ENCODE peak calls at places on chromosomes 2 and 18, in nine cellular contexts. X, D, T, W, C, A, G, U and Y are unnamed samples.

GRCh38 chr18:77096936-77097886 is 35.4 kb downstream of the MBP start:
- DNase-seq in X (no peak), D (no peak), T (no peak), W (peak), C (no peak), A (no peak), G (no peak), U (no peak), Y (no peak)

GRCh38 chr2:37911296-37911888 is 13.7 kb upstream of the RMDN2 start:
- DNase-seq in X (no peak), D (no peak), T (no peak), W (no peak), C (no peak), A (peak), G (no peak), U (no peak), Y (no peak)

GRCh38 chr2:9753665-9754531 is 89.4 kb upstream of the TAF1B start:
- DNase-seq in X (no peak), D (no peak), T (no peak), W (no peak), C (no peak), A (no peak), G (no peak), U (no peak), Y (no peak)

GRCh38 chr2:127647242-127648190 is 1.6 kb downstream of the GPR17 start:
- DNase-seq in X (peak), D (no peak), T (peak), W (no peak), C (no peak), A (no peak), G (no peak), U (no peak), Y (no peak)

GRCh38 chr2:16525265-16525887 is 140.3 kb downstream of the CYRIA start:
- DNase-seq in X (no peak), D (no peak), T (no peak), W (no peak), C (no peak), A (no peak), G (peak), U (peak), Y (no peak)

GRCh38 chr2:239253705-239254104 is 147.1 kb downstream of the HDAC4 start:
- DNase-seq in X (no peak), D (no peak), T (no peak), W (peak), C (no peak), A (no peak), G (no peak), U (no peak), Y (no peak)

GRCh38 chr18:46226461-46226860 is 122.3 kb downstream of the HAUS1 start:
- DNase-seq in X (no peak), D (no peak), T (no peak), W (no peak), C (no peak), A (no peak), G (peak), U (no peak), Y (no peak)

GRCh38 chr2:127195140-127196074 is 24.7 kb downstream of the CYP27C1 start:
- DNase-seq in X (no peak), D (no peak), T (no peak), W (peak), C (no peak), A (no peak), G (no peak), U (no peak), Y (no peak)

GRCh38 chr18:78563110-78563509 is 416.5 kb upstream of the SALL3 start:
- DNase-seq in X (no peak), D (no peak), T (no peak), W (no peak), C (no peak), A (no peak), G (no peak), U (no peak), Y (no peak)

GRCh38 chr2:153287109-153287801 is 191.3 kb downstream of the RPRM start:
- DNase-seq in X (no peak), D (no peak), T (no peak), W (no peak), C (no peak), A (no peak), G (no peak), U (peak), Y (no peak)
- TF ChIP-seq CTCF in X (no peak), D (no peak), T (peak), W (no peak), C (no peak), A (no peak), G (peak), U (peak), Y (peak)

DNA sequence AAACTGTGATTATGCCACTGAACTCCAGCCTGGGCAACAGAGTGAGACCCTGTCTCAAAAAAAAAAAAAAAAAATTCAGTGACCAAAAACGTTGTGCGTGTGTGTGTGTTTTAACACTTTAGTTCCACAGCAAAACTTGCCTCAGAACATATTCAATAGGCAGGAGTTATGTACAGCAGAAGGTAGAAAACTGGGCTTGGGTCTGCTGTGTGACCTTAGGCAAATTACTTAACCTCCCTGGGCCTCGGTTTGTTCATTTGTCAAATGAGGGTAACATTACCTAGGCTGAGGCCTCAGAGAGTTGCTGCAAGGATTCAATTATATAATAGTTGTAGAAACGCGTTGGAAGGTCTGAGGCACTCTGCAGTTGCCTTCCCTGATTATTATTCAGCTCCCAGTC is 10.3 kb upstream of the SCG2 start:
- DNase-seq in X (no peak), D (no peak), T (no peak), W (no peak), C (no peak), A (no peak), G (no peak), U (no peak), Y (no peak)
- H3K4me3 ChIP-seq in X (no peak), D (peak), T (peak), W (peak), C (peak), A (peak), G (peak), U (peak), Y (peak)

GRCh38 chr2:229974271-229974670 is 52.0 kb downstream of the FBXO36 start:
- DNase-seq in X (no peak), D (no peak), T (peak), W (no peak), C (no peak), A (peak), G (peak), U (no peak), Y (no peak)
- TF ChIP-seq CTCF in X (no peak), D (no peak), T (no peak), W (no peak), C (no peak), A (peak), G (peak), U (no peak), Y (peak)

GRCh38 chr2:241547781-241548450 is 10.6 kb upstream of the BOK start:
- DNase-seq in X (no peak), D (no peak), T (no peak), W (no peak), C (no peak), A (no peak), G (no peak), U (no peak), Y (no peak)

GRCh38 chr2:241542278-241542605 is 16.3 kb upstream of the BOK start:
- DNase-seq in X (peak), D (no peak), T (no peak), W (no peak), C (no peak), A (no peak), G (no peak), U (no peak), Y (no peak)

GRCh38 chr2:241545523-241546473 is 12.7 kb upstream of the BOK start:
- DNase-seq in X (no peak), D (no peak), T (no peak), W (no peak), C (no peak), A (no peak), G (no peak), U (no peak), Y (no peak)

GRCh38 chr2:241546771-241547498 is 11.6 kb upstream of the BOK start:
- DNase-seq in X (no peak), D (no peak), T (peak), W (no peak), C (no peak), A (peak), G (peak), U (no peak), Y (peak)

GRCh38 chr2:241545113-241545512 is 13.4 kb upstream of the BOK start:
- DNase-seq in X (no peak), D (no peak), T (peak), W (no peak), C (no peak), A (peak), G (peak), U (no peak), Y (no peak)
- H3K4me3 ChIP-seq in X (no peak), D (no peak), T (no peak), W (no peak), C (no peak), A (peak), G (no peak), U (no peak), Y (no peak)